ENCODE peak calls at places on chromosomes 13 and 19, in nine cellular contexts. One of them, this sample, is unnamed. For H3K9me3, H3K4me1 and H3K27me3, the result is how much of the 10 kb centered on the place peaks cover.

GRCh38 chr19:41595258-41595889 is 19.4 kb downstream of the CEACAM21 start:
- DNase-seq in cardiac muscle cell: peak
- DNase-seq in right lobe of liver: peak
- DNase-seq in body of pancreas: peak
- DNase-seq in testis: peak
- DNase-seq in heart left ventricle: no peak
- DNase-seq in mammary epithelial cell: peak
- DNase-seq in uterus: no peak
- DNase-seq in tibial artery: no peak
- DNase-seq in this sample: peak

GRCh38 chr19:8028951-8029491 is 23.5 kb upstream of the CCL25 start:
- DNase-seq in cardiac muscle cell: peak
- DNase-seq in testis: no peak
- DNase-seq in tibial artery: no peak
- DNase-seq in mammary epithelial cell: no peak
- DNase-seq in uterus: no peak
- DNase-seq in body of pancreas: no peak
- DNase-seq in right lobe of liver: no peak
- DNase-seq in heart left ventricle: peak
- DNase-seq in this sample: no peak

GRCh38 chr19:46309056-46309455 is 12.2 kb downstream of the HIF3A start:
- DNase-seq in uterus: no peak
- DNase-seq in testis: no peak
- DNase-seq in tibial artery: no peak
- DNase-seq in right lobe of liver: no peak
- DNase-seq in cardiac muscle cell: no peak
- DNase-seq in body of pancreas: no peak
- DNase-seq in mammary epithelial cell: no peak
- DNase-seq in heart left ventricle: no peak
- DNase-seq in this sample: no peak

GRCh38 chr19:37997911-37998344 is 90.9 kb downstream of the SIPA1L3 start:
- DNase-seq in uterus: no peak
- DNase-seq in mammary epithelial cell: peak
- DNase-seq in testis: no peak
- DNase-seq in body of pancreas: peak
- DNase-seq in heart left ventricle: no peak
- DNase-seq in tibial artery: no peak
- DNase-seq in cardiac muscle cell: peak
- DNase-seq in right lobe of liver: no peak
- DNase-seq in this sample: no peak

GRCh38 chr13:43307921-43308433 is 284.6 kb downstream of the DNAJC15 start:
- DNase-seq in tibial artery: peak
- DNase-seq in mammary epithelial cell: peak
- DNase-seq in right lobe of liver: peak
- DNase-seq in uterus: peak
- DNase-seq in testis: peak
- DNase-seq in cardiac muscle cell: peak
- DNase-seq in heart left ventricle: peak
- DNase-seq in body of pancreas: peak
- DNase-seq in this sample: peak

GRCh38 chr19:7126132-7126531 is 56.6 kb downstream of the ZNF557 start:
- DNase-seq in mammary epithelial cell: no peak
- DNase-seq in testis: no peak
- DNase-seq in body of pancreas: no peak
- DNase-seq in right lobe of liver: no peak
- DNase-seq in cardiac muscle cell: no peak
- DNase-seq in heart left ventricle: no peak
- DNase-seq in tibial artery: no peak
- DNase-seq in uterus: no peak
- DNase-seq in this sample: no peak

GRCh38 chr13:43388282-43389034 is 365.1 kb downstream of the DNAJC15 start:
- DNase-seq in uterus: no peak
- DNase-seq in tibial artery: no peak
- DNase-seq in right lobe of liver: no peak
- DNase-seq in cardiac muscle cell: no peak
- DNase-seq in mammary epithelial cell: peak
- DNase-seq in testis: no peak
- DNase-seq in heart left ventricle: no peak
- DNase-seq in body of pancreas: peak
- DNase-seq in this sample: no peak

GRCh38 chr19:10769533-10770491 is 51.9 kb downstream of the DNM2 start:
- DNase-seq in uterus: peak
- DNase-seq in right lobe of liver: peak
- DNase-seq in cardiac muscle cell: peak
- DNase-seq in testis: peak
- DNase-seq in tibial artery: no peak
- DNase-seq in body of pancreas: peak
- DNase-seq in heart left ventricle: peak
- DNase-seq in mammary epithelial cell: no peak
- DNase-seq in this sample: peak

GRCh38 chr13:104534847-104535246 is 1468.6 kb upstream of the SLC10A2 start:
- DNase-seq in right lobe of liver: no peak
- DNase-seq in body of pancreas: no peak
- DNase-seq in tibial artery: no peak
- DNase-seq in mammary epithelial cell: no peak
- DNase-seq in heart left ventricle: no peak
- DNase-seq in uterus: no peak
- DNase-seq in testis: peak
- DNase-seq in cardiac muscle cell: no peak
- DNase-seq in this sample: no peak

GRCh38 chr19:17209126-17210036 is 5.8 kb upstream of the USE1 start:
- DNase-seq in testis: peak
- DNase-seq in heart left ventricle: no peak
- DNase-seq in mammary epithelial cell: no peak
- DNase-seq in body of pancreas: no peak
- DNase-seq in uterus: no peak
- DNase-seq in cardiac muscle cell: peak
- DNase-seq in right lobe of liver: no peak
- DNase-seq in tibial artery: no peak
- DNase-seq in this sample: no peak

GRCh38 chr19:45571457-45572220 is 13.0 kb downstream of the OPA3 start:
- DNase-seq in cardiac muscle cell: no peak
- DNase-seq in heart left ventricle: no peak
- DNase-seq in testis: no peak
- DNase-seq in right lobe of liver: no peak
- DNase-seq in tibial artery: no peak
- DNase-seq in mammary epithelial cell: no peak
- DNase-seq in body of pancreas: no peak
- DNase-seq in uterus: no peak
- DNase-seq in this sample: no peak

GRCh38 chr19:46728693-46729339 is 11.9 kb upstream of the PRKD2 start:
- DNase-seq in mammary epithelial cell: no peak
- DNase-seq in right lobe of liver: peak
- DNase-seq in heart left ventricle: peak
- DNase-seq in body of pancreas: peak
- DNase-seq in cardiac muscle cell: peak
- DNase-seq in uterus: peak
- DNase-seq in tibial artery: no peak
- DNase-seq in testis: peak
- DNase-seq in this sample: peak

GRCh38 chr19:55642153-55643002 is 1.1 kb upstream of the ZNF581 start:
- DNase-seq in right lobe of liver: no peak
- DNase-seq in body of pancreas: peak
- DNase-seq in cardiac muscle cell: peak
- DNase-seq in heart left ventricle: no peak
- DNase-seq in tibial artery: no peak
- DNase-seq in uterus: no peak
- DNase-seq in testis: peak
- DNase-seq in mammary epithelial cell: no peak
- DNase-seq in this sample: peak

DNA sequence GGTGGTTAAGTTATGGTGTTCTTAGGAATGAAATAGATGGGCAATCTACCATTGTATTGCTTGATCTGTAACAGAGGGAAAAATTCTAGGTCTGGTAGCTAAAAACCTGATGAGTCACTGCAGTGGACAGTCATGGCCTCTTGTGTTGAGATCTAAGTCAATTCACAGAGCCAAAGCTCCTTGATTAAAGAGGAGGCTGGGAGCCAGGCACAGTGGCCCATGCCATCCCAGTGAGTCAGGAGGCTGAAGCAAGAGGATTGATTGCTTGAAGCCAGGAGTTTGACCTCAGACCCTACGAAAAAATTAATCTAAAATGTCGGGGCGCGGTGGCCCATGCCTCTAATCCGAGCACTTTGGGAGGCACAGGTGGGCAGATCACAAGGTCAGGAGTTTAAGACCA is 67.1 kb upstream of the KPNA3 start:
- DNase-seq in body of pancreas: no peak
- DNase-seq in testis: no peak
- DNase-seq in heart left ventricle: no peak
- DNase-seq in uterus: no peak
- DNase-seq in mammary epithelial cell: peak
- DNase-seq in tibial artery: no peak
- DNase-seq in right lobe of liver: no peak
- DNase-seq in cardiac muscle cell: peak
- DNase-seq in this sample: no peak
- H3K9me3 ChIP-seq in body of pancreas: under half
- H3K9me3 ChIP-seq in testis: under half
- H3K9me3 ChIP-seq in heart left ventricle: under half
- H3K9me3 ChIP-seq in uterus: under half
- H3K9me3 ChIP-seq in mammary epithelial cell: under half
- H3K9me3 ChIP-seq in tibial artery: under half
- H3K9me3 ChIP-seq in right lobe of liver: under half
- H3K9me3 ChIP-seq in cardiac muscle cell: under half
- H3K9me3 ChIP-seq in this sample: under half

DNA sequence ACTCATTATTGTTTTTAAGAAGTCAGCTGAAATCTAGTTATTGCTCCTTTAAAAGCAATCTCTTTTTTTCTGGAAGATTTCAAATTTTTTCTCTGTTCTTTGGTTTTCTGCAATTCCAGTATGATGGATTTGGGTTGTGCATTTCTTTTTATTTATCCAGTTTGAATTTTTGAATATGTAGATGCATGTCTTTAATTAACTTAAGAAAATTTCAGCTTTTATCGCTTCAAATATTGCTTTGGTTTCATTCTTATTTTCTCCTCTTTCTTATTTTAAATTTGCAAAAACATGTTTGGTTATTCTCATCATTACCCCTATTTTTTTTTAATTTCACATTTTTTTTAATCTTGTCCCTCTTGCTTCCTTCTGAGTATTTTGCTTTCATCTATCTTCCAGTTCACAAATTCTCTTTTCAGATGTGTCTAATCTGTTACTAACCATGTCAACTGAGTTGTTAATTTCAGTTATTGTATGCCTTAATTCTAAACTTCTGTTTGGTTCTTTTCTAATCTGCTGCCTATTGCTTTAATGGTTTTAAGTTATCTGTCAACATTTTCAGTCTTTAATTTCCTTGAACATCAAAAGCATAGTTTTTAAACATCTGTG is 56.8 kb downstream of the RAP2A start:
- DNase-seq in cardiac muscle cell: no peak
- DNase-seq in uterus: no peak
- DNase-seq in heart left ventricle: no peak
- DNase-seq in testis: no peak
- DNase-seq in body of pancreas: no peak
- DNase-seq in tibial artery: no peak
- DNase-seq in mammary epithelial cell: no peak
- DNase-seq in right lobe of liver: no peak
- DNase-seq in this sample: no peak
- H3K4me1 ChIP-seq in cardiac muscle cell: under half
- H3K4me1 ChIP-seq in uterus: under half
- H3K4me1 ChIP-seq in heart left ventricle: under half
- H3K4me1 ChIP-seq in testis: under half
- H3K4me1 ChIP-seq in body of pancreas: under half
- H3K4me1 ChIP-seq in tibial artery: under half
- H3K4me1 ChIP-seq in mammary epithelial cell: under half
- H3K4me1 ChIP-seq in right lobe of liver: under half
- H3K4me1 ChIP-seq in this sample: under half

GRCh38 chr13:23631676-23632622 is 61.7 kb downstream of the TNFRSF19 start:
- DNase-seq in mammary epithelial cell: no peak
- DNase-seq in uterus: no peak
- DNase-seq in cardiac muscle cell: no peak
- DNase-seq in heart left ventricle: no peak
- DNase-seq in right lobe of liver: no peak
- DNase-seq in testis: no peak
- DNase-seq in body of pancreas: no peak
- DNase-seq in tibial artery: no peak
- DNase-seq in this sample: no peak
- H3K27me3 ChIP-seq in mammary epithelial cell: under half
- H3K27me3 ChIP-seq in uterus: under half
- H3K27me3 ChIP-seq in cardiac muscle cell: under half
- H3K27me3 ChIP-seq in heart left ventricle: under half
- H3K27me3 ChIP-seq in right lobe of liver: under half
- H3K27me3 ChIP-seq in testis: under half
- H3K27me3 ChIP-seq in body of pancreas: under half
- H3K27me3 ChIP-seq in tibial artery: under half
- H3K27me3 ChIP-seq in this sample: under half

DNA sequence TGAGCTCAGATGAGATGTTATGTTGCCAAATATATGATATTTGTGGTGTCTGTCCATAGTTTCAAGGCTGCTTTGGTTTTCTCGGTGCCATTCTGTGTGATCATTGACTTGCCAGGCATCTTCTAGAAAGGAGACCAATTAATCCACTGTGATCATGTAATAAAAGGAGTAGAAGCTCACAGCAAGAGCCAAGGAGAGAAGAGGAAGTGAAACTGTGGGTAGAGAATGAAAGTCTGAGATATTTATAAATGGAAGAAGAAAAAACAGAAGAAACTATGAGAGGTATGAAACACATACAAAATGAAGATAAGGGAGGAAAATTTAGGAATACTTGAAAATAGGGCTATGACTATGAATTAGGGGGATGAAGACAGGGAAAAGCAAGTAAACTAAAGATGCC is 11.1 kb upstream of the ZNF613 start:
- DNase-seq in testis: no peak
- DNase-seq in right lobe of liver: no peak
- DNase-seq in tibial artery: no peak
- DNase-seq in heart left ventricle: no peak
- DNase-seq in cardiac muscle cell: no peak
- DNase-seq in body of pancreas: no peak
- DNase-seq in mammary epithelial cell: no peak
- DNase-seq in uterus: no peak
- DNase-seq in this sample: no peak
- H3K9me3 ChIP-seq in testis: under half
- H3K9me3 ChIP-seq in right lobe of liver: under half
- H3K9me3 ChIP-seq in tibial artery: half or more
- H3K9me3 ChIP-seq in heart left ventricle: half or more
- H3K9me3 ChIP-seq in cardiac muscle cell: under half
- H3K9me3 ChIP-seq in body of pancreas: under half
- H3K9me3 ChIP-seq in mammary epithelial cell: half or more
- H3K9me3 ChIP-seq in uterus: under half
- H3K9me3 ChIP-seq in this sample: under half

GRCh38 chr19:18229474-18229873 is 3.2 kb upstream of the PDE4C start:
- DNase-seq in mammary epithelial cell: no peak
- DNase-seq in heart left ventricle: no peak
- DNase-seq in tibial artery: no peak
- DNase-seq in right lobe of liver: no peak
- DNase-seq in testis: no peak
- DNase-seq in cardiac muscle cell: no peak
- DNase-seq in body of pancreas: no peak
- DNase-seq in uterus: no peak
- DNase-seq in this sample: no peak
- H3K4me1 ChIP-seq in mammary epithelial cell: under half
- H3K4me1 ChIP-seq in heart left ventricle: under half
- H3K4me1 ChIP-seq in tibial artery: under half
- H3K4me1 ChIP-seq in right lobe of liver: under half
- H3K4me1 ChIP-seq in testis: under half
- H3K4me1 ChIP-seq in cardiac muscle cell: under half
- H3K4me1 ChIP-seq in body of pancreas: under half
- H3K4me1 ChIP-seq in uterus: under half
- H3K4me1 ChIP-seq in this sample: under half